ENCODE peak calls at places on chromosomes 5 and 9, in ten cellular contexts. Z, Y, W, G, V, H, B, Q, A and F are unnamed samples.

GRCh38 chr9:83154087-83154736 is 91.3 kb upstream of the RASEF start:
- DNase-seq in Z (no peak), Y (peak), W (no peak), G (peak), V (no peak), H (no peak), B (no peak), Q (peak), A (no peak), F (no peak)

GRCh38 chr9:128094166-128094949 is 26.3 kb downstream of the SLC25A25 start:
- DNase-seq in Z (peak), Y (peak), W (peak), G (peak), V (peak), H (peak), B (peak), Q (peak), A (peak), F (peak)

GRCh38 chr5:82396871-82397514 is 118.8 kb upstream of the RPS23 start:
- DNase-seq in Z (peak), Y (peak), W (peak), G (peak), V (peak), H (peak), B (peak), Q (peak), A (peak), F (peak)

GRCh38 chr5:921456-921855 is 28.8 kb downstream of the TRIP13 start:
- DNase-seq in Z (no peak), Y (no peak), W (no peak), G (no peak), V (no peak), H (no peak), B (no peak), Q (no peak), A (no peak), F (no peak)

GRCh38 chr9:22158983-22159382 is 149.9 kb upstream of the CDKN2B start:
- DNase-seq in Z (peak), Y (no peak), W (no peak), G (no peak), V (peak), H (no peak), B (peak), Q (peak), A (peak), F (no peak)

GRCh38 chr9:22654833-22655232 is 208.2 kb downstream of the DMRTA1 start:
- DNase-seq in Z (no peak), Y (no peak), W (no peak), G (no peak), V (no peak), H (no peak), B (no peak), Q (no peak), A (no peak), F (no peak)

GRCh38 chr9:135887585-135888050 is 19.7 kb downstream of the CAMSAP1 start:
- DNase-seq in Z (no peak), Y (no peak), W (no peak), G (no peak), V (no peak), H (no peak), B (no peak), Q (no peak), A (peak), F (no peak)

GRCh38 chr5:178201927-178202235 is 2.5 kb upstream of the HNRNPAB start:
- DNase-seq in Z (no peak), Y (no peak), W (peak), G (no peak), V (no peak), H (no peak), B (no peak), Q (no peak), A (peak), F (no peak)

GRCh38 chr9:94805585-94805984 is 79.1 kb downstream of the AOPEP start:
- DNase-seq in Z (no peak), Y (peak), W (no peak), G (peak), V (no peak), H (no peak), B (no peak), Q (peak), A (peak), F (peak)

GRCh38 chr9:981491-981898 is 5.0 kb downstream of the DMRT3 start:
- DNase-seq in Z (no peak), Y (no peak), W (no peak), G (no peak), V (no peak), H (no peak), B (no peak), Q (no peak), A (no peak), F (no peak)

GRCh38 chr9:105046907-105047651 is 119.1 kb upstream of the ABCA1 start:
- DNase-seq in Z (no peak), Y (no peak), W (no peak), G (no peak), V (no peak), H (no peak), B (no peak), Q (peak), A (no peak), F (no peak)

GRCh38 chr5:149141957-149142851 is 911 bp downstream of the ABLIM3 start:
- DNase-seq in Z (no peak), Y (no peak), W (no peak), G (no peak), V (peak), H (no peak), B (peak), Q (peak), A (peak), F (no peak)

GRCh38 chr5:167261309-167262100 is 1029.9 kb upstream of the WWC1 start:
- DNase-seq in Z (no peak), Y (no peak), W (no peak), G (peak), V (no peak), H (no peak), B (no peak), Q (peak), A (peak), F (no peak)

GRCh38 chr5:142486581-142486980 is 161.8 kb upstream of the SPRY4 start:
- DNase-seq in Z (no peak), Y (no peak), W (no peak), G (no peak), V (no peak), H (no peak), B (no peak), Q (peak), A (no peak), F (no peak)

GRCh38 chr9:137965177-137965795 is 87.7 kb downstream of the CACNA1B start:
- DNase-seq in Z (peak), Y (no peak), W (no peak), G (no peak), V (no peak), H (no peak), B (no peak), Q (no peak), A (no peak), F (no peak)
- TF ChIP-seq CTCF in Z (no peak), Y (no peak), W (no peak), G (no peak), V (no peak), H (no peak), B (no peak), Q (no peak), A (no peak), F (no peak)

GRCh38 chr9:111876179-111876578 is 20.4 kb upstream of the UGCG start:
- DNase-seq in Z (no peak), Y (no peak), W (no peak), G (no peak), V (no peak), H (no peak), B (no peak), Q (no peak), A (no peak), F (no peak)
- TF ChIP-seq CTCF in Z (no peak), Y (no peak), W (no peak), G (no peak), V (no peak), H (no peak), B (no peak), Q (no peak), A (no peak), F (no peak)

DNA sequence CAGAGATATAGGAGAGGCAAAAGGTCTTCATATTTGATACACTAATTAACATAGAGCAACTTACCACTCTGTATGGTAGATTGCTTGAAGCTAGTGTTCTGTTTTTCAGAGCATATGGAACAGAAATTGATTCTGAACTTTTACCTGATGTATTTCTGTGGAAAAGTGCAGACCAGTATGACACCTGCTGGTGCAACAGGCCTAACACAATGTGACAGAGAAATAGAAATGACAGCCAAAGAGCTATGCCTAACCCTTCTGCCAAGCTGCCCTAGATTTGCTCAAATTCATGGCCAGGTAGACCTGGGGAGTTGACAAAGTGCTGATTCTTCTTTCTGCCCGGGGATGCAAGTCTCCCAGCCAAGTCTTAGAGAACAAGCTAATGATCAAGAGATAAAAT is 65.4 kb upstream of the RNF180 start:
- DNase-seq in Z (no peak), Y (no peak), W (no peak), G (no peak), V (no peak), H (no peak), B (no peak), Q (no peak), A (no peak), F (no peak)
- TF ChIP-seq CTCF in Z (no peak), Y (no peak), W (no peak), G (no peak), V (no peak), H (no peak), B (no peak), Q (no peak), A (no peak), F (no peak)

DNA sequence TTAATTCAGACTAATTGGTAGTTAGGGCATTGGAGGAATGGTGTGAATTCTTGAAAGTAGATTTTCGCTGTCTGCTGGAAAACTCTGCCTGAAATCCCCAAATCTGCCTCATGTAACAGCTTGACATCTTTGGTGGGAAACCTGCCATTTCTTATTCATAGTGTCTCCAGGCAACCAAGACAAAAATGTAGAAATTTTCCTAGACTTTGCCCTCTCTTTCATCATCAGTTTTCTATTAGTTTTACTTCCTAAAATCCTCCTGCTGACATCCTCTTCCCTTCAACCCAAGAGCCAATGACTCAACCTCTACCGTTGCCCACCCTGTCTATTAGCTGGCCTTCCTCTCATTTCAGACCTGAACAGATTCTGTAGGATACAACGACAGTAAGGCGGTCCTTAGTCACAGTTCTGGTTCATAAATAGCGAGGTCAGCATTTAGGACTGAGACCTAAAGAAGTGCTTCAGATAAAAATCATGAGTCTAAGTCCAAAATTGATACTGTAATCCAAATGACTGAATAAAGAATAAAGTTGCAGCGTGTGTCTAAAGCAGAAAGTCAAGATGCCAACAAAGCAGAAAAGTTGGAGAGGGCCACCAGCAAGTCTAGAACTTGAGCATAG is 133.9 kb downstream of the MUSK start:
- DNase-seq in Z (no peak), Y (no peak), W (no peak), G (no peak), V (no peak), H (no peak), B (peak), Q (peak), A (no peak), F (no peak)
- TF ChIP-seq CTCF in Z (no peak), Y (no peak), W (no peak), G (no peak), V (no peak), H (no peak), B (no peak), Q (no peak), A (no peak), F (no peak)

GRCh38 chr5:59005934-59006701 is 423.2 kb downstream of the RAB3C start:
- DNase-seq in Z (no peak), Y (no peak), W (no peak), G (no peak), V (no peak), H (no peak), B (no peak), Q (no peak), A (no peak), F (no peak)

GRCh38 chr5:59003124-59003523 is 420.2 kb downstream of the RAB3C start:
- DNase-seq in Z (no peak), Y (no peak), W (no peak), G (no peak), V (no peak), H (no peak), B (no peak), Q (no peak), A (no peak), F (no peak)

GRCh38 chr5:59008816-59009473 is 426.1 kb downstream of the RAB3C start:
- DNase-seq in Z (no peak), Y (no peak), W (no peak), G (no peak), V (no peak), H (no peak), B (no peak), Q (no peak), A (no peak), F (no peak)

GRCh38 chr5:59003641-59004040 is 420.8 kb downstream of the RAB3C start:
- DNase-seq in Z (no peak), Y (no peak), W (no peak), G (no peak), V (no peak), H (no peak), B (no peak), Q (no peak), A (no peak), F (no peak)

GRCh38 chr5:59007460-59008063 is 424.7 kb downstream of the RAB3C start:
- DNase-seq in Z (no peak), Y (no peak), W (no peak), G (no peak), V (no peak), H (no peak), B (no peak), Q (peak), A (no peak), F (no peak)
- TF ChIP-seq CTCF in Z (peak), Y (no peak), W (peak), G (peak), V (peak), H (peak), B (peak), Q (peak), A (no peak), F (peak)

GRCh38 chr5:2019716-2020115 is 137.0 kb upstream of the IRX4 start:
- DNase-seq in Z (no peak), Y (no peak), W (no peak), G (no peak), V (no peak), H (no peak), B (no peak), Q (no peak), A (no peak), F (no peak)

GRCh38 chr5:2018390-2018724 is 135.6 kb upstream of the IRX4 start:
- DNase-seq in Z (no peak), Y (no peak), W (no peak), G (peak), V (no peak), H (no peak), B (no peak), Q (no peak), A (no peak), F (no peak)

GRCh38 chr5:2015116-2015848 is 132.6 kb upstream of the IRX4 start:
- DNase-seq in Z (no peak), Y (no peak), W (no peak), G (no peak), V (no peak), H (no peak), B (no peak), Q (no peak), A (no peak), F (no peak)

GRCh38 chr5:2015961-2016360 is 133.2 kb upstream of the IRX4 start:
- DNase-seq in Z (no peak), Y (no peak), W (no peak), G (no peak), V (no peak), H (no peak), B (no peak), Q (no peak), A (no peak), F (no peak)

DNA sequence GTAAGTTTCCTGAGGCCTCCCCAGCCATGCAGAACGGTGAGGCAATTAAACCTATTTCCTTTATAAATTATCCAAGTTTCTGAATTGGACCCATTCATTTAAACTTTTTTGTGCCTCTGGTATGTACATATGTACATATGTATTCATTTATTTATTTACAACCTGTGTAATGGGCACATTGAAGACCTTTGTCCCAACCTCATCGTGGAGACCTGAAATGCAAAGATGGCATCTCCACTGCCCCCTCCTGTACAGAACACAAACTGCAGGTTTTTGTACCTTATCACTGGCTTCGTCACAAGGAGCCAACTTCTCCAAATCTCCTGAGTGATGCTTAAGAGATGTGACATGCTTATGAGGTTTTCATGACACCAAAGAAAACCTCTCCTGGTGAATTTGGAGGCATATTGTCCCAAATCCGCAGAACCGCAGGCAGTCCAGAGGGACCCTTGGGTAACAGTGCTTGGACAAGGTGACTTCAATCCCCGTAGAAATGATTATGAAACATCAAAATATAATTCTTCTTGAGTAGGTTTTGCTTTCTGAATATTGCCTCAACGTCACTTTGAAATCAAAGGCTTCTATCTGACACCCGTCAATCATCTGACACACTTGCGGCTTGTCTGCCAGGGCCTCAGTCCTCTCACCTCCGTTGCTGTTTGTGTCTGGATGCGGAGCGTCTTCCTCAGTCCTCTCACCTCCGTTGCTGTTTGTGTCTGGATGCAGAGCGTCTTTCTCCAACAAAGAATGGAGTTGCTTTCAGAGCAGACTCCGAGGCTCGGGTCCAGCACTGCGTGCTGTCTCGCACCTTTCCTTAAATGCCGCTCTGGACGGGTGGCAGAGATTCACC is 135.0 kb upstream of the IRX4 start:
- DNase-seq in Z (no peak), Y (no peak), W (no peak), G (no peak), V (no peak), H (no peak), B (no peak), Q (peak), A (peak), F (no peak)
- TF ChIP-seq CTCF in Z (peak), Y (peak), W (peak), G (peak), V (no peak), H (peak), B (no peak), Q (peak), A (peak), F (peak)

GRCh38 chr5:153629027-153629426 is 138.6 kb downstream of the GRIA1 start:
- DNase-seq in Z (peak), Y (peak), W (no peak), G (peak), V (peak), H (no peak), B (peak), Q (peak), A (peak), F (peak)
- TF ChIP-seq CTCF in Z (no peak), Y (peak), W (no peak), G (peak), V (peak), H (no peak), B (no peak), Q (peak), A (no peak), F (peak)

GRCh38 chr9:129109952-129110739 is 447 bp downstream of the CRAT start:
- DNase-seq in Z (no peak), Y (no peak), W (no peak), G (no peak), V (peak), H (no peak), B (peak), Q (no peak), A (no peak), F (no peak)
- TF ChIP-seq CTCF in Z (peak), Y (no peak), W (no peak), G (no peak), V (no peak), H (peak), B (no peak), Q (no peak), A (no peak), F (no peak)

GRCh38 chr5:73222173-73222572 is 49.2 kb downstream of the TMEM174 start:
- DNase-seq in Z (no peak), Y (no peak), W (no peak), G (no peak), V (no peak), H (no peak), B (no peak), Q (no peak), A (no peak), F (no peak)

GRCh38 chr5:73215891-73216610 is 43.1 kb downstream of the TMEM174 start:
- DNase-seq in Z (peak), Y (no peak), W (peak), G (peak), V (peak), H (peak), B (peak), Q (peak), A (peak), F (peak)

GRCh38 chr5:73214921-73215490 is 42.0 kb downstream of the TMEM174 start:
- DNase-seq in Z (no peak), Y (no peak), W (no peak), G (no peak), V (no peak), H (no peak), B (no peak), Q (no peak), A (no peak), F (no peak)

GRCh38 chr5:73215525-73215890 is 42.5 kb downstream of the TMEM174 start:
- DNase-seq in Z (no peak), Y (no peak), W (no peak), G (no peak), V (no peak), H (no peak), B (no peak), Q (no peak), A (no peak), F (no peak)

DNA sequence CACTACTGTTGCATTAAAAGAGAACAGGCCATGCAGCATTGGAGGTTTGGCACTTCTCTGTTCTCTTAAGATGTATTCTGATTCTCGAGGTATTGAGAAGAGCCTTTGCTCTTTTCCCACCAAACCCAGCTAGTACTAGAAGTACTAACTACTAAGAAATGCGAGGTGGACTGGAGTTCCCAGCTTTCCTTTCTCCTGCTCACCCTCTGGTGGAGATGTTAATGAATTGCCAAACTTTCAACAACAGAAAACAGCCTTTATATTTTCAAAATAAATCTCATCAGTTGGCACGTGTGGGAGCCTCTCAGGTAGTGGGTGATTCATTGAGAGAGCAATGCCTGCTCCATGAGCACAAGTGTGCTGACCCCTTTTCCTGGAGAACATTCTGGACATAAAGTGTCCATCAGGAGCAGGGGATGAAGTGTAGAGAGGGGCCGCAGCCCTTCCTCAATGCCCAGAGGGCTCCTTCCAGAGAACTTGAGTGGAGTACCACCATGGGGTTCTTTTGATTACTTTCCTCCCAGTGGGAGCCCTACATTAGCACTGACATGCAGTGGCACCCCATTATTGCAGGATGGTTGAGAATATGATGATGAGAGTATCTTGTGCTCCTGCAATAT is 45.7 kb downstream of the TMEM174 start:
- DNase-seq in Z (no peak), Y (no peak), W (no peak), G (peak), V (no peak), H (no peak), B (no peak), Q (peak), A (no peak), F (no peak)
- TF ChIP-seq CTCF in Z (no peak), Y (peak), W (no peak), G (peak), V (no peak), H (peak), B (no peak), Q (peak), A (no peak), F (peak)

DNA sequence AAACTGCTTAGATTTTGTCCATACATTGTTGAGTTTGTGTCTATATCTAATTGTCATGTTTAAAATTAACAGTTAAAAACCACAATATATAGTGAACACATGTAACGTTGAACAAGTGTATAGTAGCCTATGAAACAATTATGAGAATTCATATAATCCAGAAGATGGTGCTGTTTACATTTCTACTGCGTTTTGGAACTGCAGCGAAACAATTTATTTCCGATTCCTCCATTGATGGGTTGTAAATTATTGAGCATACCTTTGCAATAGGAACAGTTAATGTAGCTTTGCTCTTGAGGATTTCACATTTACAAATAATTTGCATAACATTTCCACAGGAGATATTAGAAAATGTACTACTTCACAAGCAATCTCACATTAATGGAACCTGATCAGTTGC is 411.8 kb downstream of the CDH10 start:
- DNase-seq in Z (no peak), Y (no peak), W (no peak), G (no peak), V (no peak), H (no peak), B (no peak), Q (no peak), A (no peak), F (no peak)
- TF ChIP-seq CTCF in Z (no peak), Y (no peak), W (no peak), G (peak), V (no peak), H (no peak), B (no peak), Q (no peak), A (no peak), F (no peak)